ENCODE peak calls at places on chromosome 13, in nine cellular contexts. One of them, this sample, is unnamed.

GRCh38 chr13:36848228-36848982 is 29.4 kb downstream of the RFXAP start:
- DNase-seq in spleen: no peak
- DNase-seq in stomach: no peak
- DNase-seq in GM12891: no peak
- DNase-seq in upper lobe of left lung: no peak
- DNase-seq in breast epithelium: no peak
- DNase-seq in endothelial cell of umbilical vein: peak
- DNase-seq in vagina: no peak
- DNase-seq in HL-60: peak
- DNase-seq in this sample: no peak

GRCh38 chr13:31925079-31925478 is 106.5 kb upstream of the FRY start:
- DNase-seq in spleen: no peak
- DNase-seq in stomach: no peak
- DNase-seq in GM12891: no peak
- DNase-seq in upper lobe of left lung: no peak
- DNase-seq in breast epithelium: no peak
- DNase-seq in endothelial cell of umbilical vein: no peak
- DNase-seq in vagina: no peak
- DNase-seq in HL-60: no peak
- DNase-seq in this sample: no peak

GRCh38 chr13:37656247-37656940 is 57.8 kb upstream of the POSTN start:
- DNase-seq in spleen: no peak
- DNase-seq in stomach: no peak
- DNase-seq in GM12891: no peak
- DNase-seq in upper lobe of left lung: no peak
- DNase-seq in breast epithelium: no peak
- DNase-seq in endothelial cell of umbilical vein: peak
- DNase-seq in vagina: no peak
- DNase-seq in HL-60: no peak
- DNase-seq in this sample: no peak

GRCh38 chr13:29883941-29884518 is 33.6 kb upstream of the UBL3 start:
- DNase-seq in spleen: no peak
- DNase-seq in stomach: no peak
- DNase-seq in GM12891: no peak
- DNase-seq in upper lobe of left lung: no peak
- DNase-seq in breast epithelium: no peak
- DNase-seq in endothelial cell of umbilical vein: no peak
- DNase-seq in vagina: no peak
- DNase-seq in HL-60: no peak
- DNase-seq in this sample: no peak

GRCh38 chr13:73069206-73069815 is 10.5 kb downstream of the KLF5 start:
- DNase-seq in spleen: no peak
- DNase-seq in stomach: no peak
- DNase-seq in GM12891: no peak
- DNase-seq in upper lobe of left lung: no peak
- DNase-seq in breast epithelium: no peak
- DNase-seq in endothelial cell of umbilical vein: no peak
- DNase-seq in vagina: no peak
- DNase-seq in HL-60: no peak
- DNase-seq in this sample: no peak

GRCh38 chr13:29573190-29573589 is 22.3 kb downstream of the SLC7A1 start:
- DNase-seq in spleen: no peak
- DNase-seq in stomach: peak
- DNase-seq in GM12891: peak
- DNase-seq in upper lobe of left lung: peak
- DNase-seq in breast epithelium: no peak
- DNase-seq in endothelial cell of umbilical vein: peak
- DNase-seq in vagina: no peak
- DNase-seq in HL-60: peak
- DNase-seq in this sample: no peak

GRCh38 chr13:99693812-99694211 is 192.5 kb downstream of the TM9SF2 start:
- DNase-seq in spleen: no peak
- DNase-seq in stomach: no peak
- DNase-seq in GM12891: no peak
- DNase-seq in upper lobe of left lung: no peak
- DNase-seq in breast epithelium: no peak
- DNase-seq in endothelial cell of umbilical vein: no peak
- DNase-seq in vagina: no peak
- DNase-seq in HL-60: no peak
- DNase-seq in this sample: no peak

GRCh38 chr13:94515352-94515751 is 35.9 kb upstream of the DCT start:
- DNase-seq in spleen: no peak
- DNase-seq in stomach: no peak
- DNase-seq in GM12891: no peak
- DNase-seq in upper lobe of left lung: peak
- DNase-seq in breast epithelium: no peak
- DNase-seq in endothelial cell of umbilical vein: no peak
- DNase-seq in vagina: no peak
- DNase-seq in HL-60: peak
- DNase-seq in this sample: no peak

GRCh38 chr13:60163525-60164471 is at the start of gene DIAPH3:
- DNase-seq in spleen: peak
- DNase-seq in stomach: peak
- DNase-seq in GM12891: peak
- DNase-seq in upper lobe of left lung: peak
- DNase-seq in breast epithelium: peak
- DNase-seq in endothelial cell of umbilical vein: peak
- DNase-seq in vagina: no peak
- DNase-seq in HL-60: peak
- DNase-seq in this sample: peak

GRCh38 chr13:60788156-60788829 is 391.3 kb downstream of the TDRD3 start:
- DNase-seq in spleen: no peak
- DNase-seq in stomach: no peak
- DNase-seq in GM12891: no peak
- DNase-seq in upper lobe of left lung: no peak
- DNase-seq in breast epithelium: no peak
- DNase-seq in endothelial cell of umbilical vein: no peak
- DNase-seq in vagina: no peak
- DNase-seq in HL-60: no peak
- DNase-seq in this sample: no peak

GRCh38 chr13:71464673-71465072 is 402.3 kb downstream of the DACH1 start:
- DNase-seq in spleen: no peak
- DNase-seq in stomach: no peak
- DNase-seq in GM12891: no peak
- DNase-seq in upper lobe of left lung: no peak
- DNase-seq in breast epithelium: no peak
- DNase-seq in endothelial cell of umbilical vein: peak
- DNase-seq in vagina: no peak
- DNase-seq in HL-60: no peak
- DNase-seq in this sample: no peak

GRCh38 chr13:47146136-47146535 is 249.3 kb upstream of the HTR2A start:
- DNase-seq in spleen: no peak
- DNase-seq in stomach: no peak
- DNase-seq in GM12891: no peak
- DNase-seq in upper lobe of left lung: no peak
- DNase-seq in breast epithelium: no peak
- DNase-seq in endothelial cell of umbilical vein: no peak
- DNase-seq in vagina: no peak
- DNase-seq in HL-60: no peak
- DNase-seq in this sample: no peak

GRCh38 chr13:108086678-108087077 is 128.7 kb downstream of the LIG4 start:
- DNase-seq in spleen: no peak
- DNase-seq in stomach: no peak
- DNase-seq in GM12891: no peak
- DNase-seq in upper lobe of left lung: peak
- DNase-seq in breast epithelium: no peak
- DNase-seq in endothelial cell of umbilical vein: peak
- DNase-seq in vagina: no peak
- DNase-seq in HL-60: no peak
- DNase-seq in this sample: no peak

GRCh38 chr13:50616101-50616500 is 227.4 kb downstream of the DLEU7 start:
- DNase-seq in spleen: no peak
- DNase-seq in stomach: no peak
- DNase-seq in GM12891: no peak
- DNase-seq in upper lobe of left lung: no peak
- DNase-seq in breast epithelium: no peak
- DNase-seq in endothelial cell of umbilical vein: peak
- DNase-seq in vagina: no peak
- DNase-seq in HL-60: no peak
- DNase-seq in this sample: no peak

GRCh38 chr13:70889163-70889562 is 780.9 kb upstream of the KLHL1 start:
- DNase-seq in spleen: no peak
- DNase-seq in stomach: no peak
- DNase-seq in GM12891: no peak
- DNase-seq in upper lobe of left lung: no peak
- DNase-seq in breast epithelium: no peak
- DNase-seq in endothelial cell of umbilical vein: no peak
- DNase-seq in vagina: no peak
- DNase-seq in HL-60: no peak
- DNase-seq in this sample: no peak

GRCh38 chr13:74136089-74136658 is 2.0 kb upstream of the KLF12 start:
- DNase-seq in spleen: peak
- DNase-seq in stomach: peak
- DNase-seq in GM12891: no peak
- DNase-seq in upper lobe of left lung: no peak
- DNase-seq in breast epithelium: peak
- DNase-seq in endothelial cell of umbilical vein: peak
- DNase-seq in vagina: no peak
- DNase-seq in HL-60: no peak
- DNase-seq in this sample: no peak

GRCh38 chr13:44206429-44206828 is 167.2 kb upstream of the SERP2 start:
- DNase-seq in spleen: no peak
- DNase-seq in stomach: no peak
- DNase-seq in GM12891: no peak
- DNase-seq in upper lobe of left lung: no peak
- DNase-seq in breast epithelium: no peak
- DNase-seq in endothelial cell of umbilical vein: no peak
- DNase-seq in vagina: no peak
- DNase-seq in HL-60: peak
- DNase-seq in this sample: no peak
- TF ChIP-seq POLR2AphosphoS5 in spleen: no peak
- TF ChIP-seq POLR2AphosphoS5 in stomach: no peak
- TF ChIP-seq POLR2AphosphoS5 in GM12891: no peak
- TF ChIP-seq POLR2AphosphoS5 in upper lobe of left lung: no peak
- TF ChIP-seq POLR2AphosphoS5 in breast epithelium: no peak
- TF ChIP-seq POLR2AphosphoS5 in endothelial cell of umbilical vein: no peak
- TF ChIP-seq POLR2AphosphoS5 in vagina: no peak
- TF ChIP-seq POLR2AphosphoS5 in HL-60: no peak
- TF ChIP-seq POLR2AphosphoS5 in this sample: no peak

DNA sequence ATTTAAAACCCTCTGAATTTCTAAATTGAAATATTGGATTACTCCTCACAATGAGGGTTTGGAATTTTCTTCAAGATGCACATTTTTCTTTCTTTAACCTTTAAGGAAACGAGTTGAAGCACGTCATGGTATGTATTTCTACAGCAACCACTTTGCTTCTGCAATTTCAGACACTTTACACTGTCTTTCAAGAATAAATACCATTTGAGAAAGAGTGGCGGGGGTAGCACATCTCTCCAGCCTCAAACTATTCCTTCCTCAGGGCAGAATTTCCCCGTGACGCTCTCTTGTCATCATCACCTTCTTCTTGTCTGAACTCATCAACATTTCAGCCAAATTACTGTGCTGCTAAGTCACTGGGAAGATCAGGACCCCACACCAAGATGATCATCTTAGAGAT is 1073.4 kb downstream of the EFNB2 start:
- DNase-seq in spleen: no peak
- DNase-seq in stomach: no peak
- DNase-seq in GM12891: no peak
- DNase-seq in upper lobe of left lung: no peak
- DNase-seq in breast epithelium: no peak
- DNase-seq in endothelial cell of umbilical vein: no peak
- DNase-seq in vagina: no peak
- DNase-seq in HL-60: no peak
- DNase-seq in this sample: no peak
- TF ChIP-seq POLR2AphosphoS5 in spleen: no peak
- TF ChIP-seq POLR2AphosphoS5 in stomach: no peak
- TF ChIP-seq POLR2AphosphoS5 in GM12891: no peak
- TF ChIP-seq POLR2AphosphoS5 in upper lobe of left lung: no peak
- TF ChIP-seq POLR2AphosphoS5 in breast epithelium: no peak
- TF ChIP-seq POLR2AphosphoS5 in endothelial cell of umbilical vein: no peak
- TF ChIP-seq POLR2AphosphoS5 in vagina: no peak
- TF ChIP-seq POLR2AphosphoS5 in HL-60: no peak
- TF ChIP-seq POLR2AphosphoS5 in this sample: no peak

GRCh38 chr13:27148900-27149299 is 22.7 kb downstream of the USP12 start:
- DNase-seq in spleen: no peak
- DNase-seq in stomach: no peak
- DNase-seq in GM12891: no peak
- DNase-seq in upper lobe of left lung: no peak
- DNase-seq in breast epithelium: no peak
- DNase-seq in endothelial cell of umbilical vein: no peak
- DNase-seq in vagina: no peak
- DNase-seq in HL-60: no peak
- DNase-seq in this sample: no peak

GRCh38 chr13:27149702-27150101 is 21.9 kb downstream of the USP12 start:
- DNase-seq in spleen: no peak
- DNase-seq in stomach: no peak
- DNase-seq in GM12891: no peak
- DNase-seq in upper lobe of left lung: no peak
- DNase-seq in breast epithelium: no peak
- DNase-seq in endothelial cell of umbilical vein: no peak
- DNase-seq in vagina: no peak
- DNase-seq in HL-60: no peak
- DNase-seq in this sample: no peak

GRCh38 chr13:27147530-27148170 is 24.0 kb downstream of the USP12 start:
- DNase-seq in spleen: no peak
- DNase-seq in stomach: no peak
- DNase-seq in GM12891: peak
- DNase-seq in upper lobe of left lung: no peak
- DNase-seq in breast epithelium: no peak
- DNase-seq in endothelial cell of umbilical vein: no peak
- DNase-seq in vagina: no peak
- DNase-seq in HL-60: no peak
- DNase-seq in this sample: no peak

DNA sequence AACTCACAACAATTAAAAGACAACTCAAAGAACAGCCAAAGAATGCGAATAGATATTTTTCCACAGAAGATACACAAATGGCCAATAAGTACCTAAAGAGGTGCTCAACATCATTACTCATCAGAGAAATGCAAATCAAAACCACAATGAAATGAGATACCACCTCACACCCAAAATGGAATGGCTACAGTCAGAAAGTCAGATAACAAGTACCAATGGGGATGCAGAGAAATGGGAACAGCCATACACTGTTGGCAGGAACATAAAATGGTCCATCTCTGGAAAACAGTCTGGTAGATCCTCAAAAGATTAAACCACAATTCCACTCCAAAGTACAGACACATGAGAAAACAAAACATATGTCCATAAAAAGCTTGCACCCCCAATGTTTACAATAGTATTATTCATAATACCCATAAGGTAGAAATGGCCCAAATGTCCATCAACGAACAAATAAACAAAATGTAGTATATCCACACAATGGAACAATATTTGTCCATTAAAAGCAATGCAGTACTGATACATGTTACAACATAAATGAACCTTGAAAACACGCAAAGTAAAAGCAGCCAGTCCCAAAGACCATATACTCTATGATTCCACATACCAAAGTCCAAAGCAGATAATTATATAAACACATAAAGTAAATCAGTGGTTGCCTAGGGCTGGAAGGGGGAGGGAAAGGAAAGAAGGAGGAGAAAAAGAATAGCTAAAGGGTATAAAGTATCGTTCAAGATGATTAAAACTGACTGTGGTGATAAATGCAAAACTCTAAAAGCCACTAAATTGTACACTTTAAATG is 19.6 kb downstream of the USP12 start:
- DNase-seq in spleen: no peak
- DNase-seq in stomach: no peak
- DNase-seq in GM12891: no peak
- DNase-seq in upper lobe of left lung: no peak
- DNase-seq in breast epithelium: no peak
- DNase-seq in endothelial cell of umbilical vein: no peak
- DNase-seq in vagina: no peak
- DNase-seq in HL-60: no peak
- DNase-seq in this sample: no peak
- TF ChIP-seq POLR2AphosphoS5 in spleen: no peak
- TF ChIP-seq POLR2AphosphoS5 in stomach: no peak
- TF ChIP-seq POLR2AphosphoS5 in GM12891: no peak
- TF ChIP-seq POLR2AphosphoS5 in upper lobe of left lung: no peak
- TF ChIP-seq POLR2AphosphoS5 in breast epithelium: no peak
- TF ChIP-seq POLR2AphosphoS5 in endothelial cell of umbilical vein: no peak
- TF ChIP-seq POLR2AphosphoS5 in vagina: no peak
- TF ChIP-seq POLR2AphosphoS5 in HL-60: no peak
- TF ChIP-seq POLR2AphosphoS5 in this sample: no peak

GRCh38 chr13:98509271-98510155 is 67.4 kb downstream of the STK24 start:
- DNase-seq in spleen: no peak
- DNase-seq in stomach: peak
- DNase-seq in GM12891: no peak
- DNase-seq in upper lobe of left lung: peak
- DNase-seq in breast epithelium: no peak
- DNase-seq in endothelial cell of umbilical vein: peak
- DNase-seq in vagina: no peak
- DNase-seq in HL-60: peak
- DNase-seq in this sample: no peak
- TF ChIP-seq POLR2AphosphoS5 in spleen: peak
- TF ChIP-seq POLR2AphosphoS5 in stomach: no peak
- TF ChIP-seq POLR2AphosphoS5 in GM12891: no peak
- TF ChIP-seq POLR2AphosphoS5 in upper lobe of left lung: peak
- TF ChIP-seq POLR2AphosphoS5 in breast epithelium: no peak
- TF ChIP-seq POLR2AphosphoS5 in endothelial cell of umbilical vein: peak
- TF ChIP-seq POLR2AphosphoS5 in vagina: peak
- TF ChIP-seq POLR2AphosphoS5 in HL-60: peak
- TF ChIP-seq POLR2AphosphoS5 in this sample: no peak

This sample was measured in SK-N-MC.